ENCODE peak calls at places on chromosome 12, in six cellular contexts. One of them, this sample, is unnamed.

GRCh38 chr12:66403746-66404145 is 101.5 kb downstream of the HELB start:
- DNase-seq in endothelial cell of umbilical vein: no peak
- DNase-seq in body of pancreas: peak; percentile 6
- DNase-seq in breast epithelium: peak; percentile 54
- DNase-seq in A549: no peak
- DNase-seq in ovary: no peak
- DNase-seq in this sample: no peak

GRCh38 chr12:65643595-65644386 is 180.5 kb upstream of the HMGA2 start:
- DNase-seq in endothelial cell of umbilical vein: no peak
- DNase-seq in body of pancreas: no peak
- DNase-seq in breast epithelium: no peak
- DNase-seq in A549: no peak
- DNase-seq in ovary: no peak
- DNase-seq in this sample: no peak

GRCh38 chr12:131620946-131621681 is 89.8 kb upstream of the SFSWAP start:
- DNase-seq in endothelial cell of umbilical vein: no peak
- DNase-seq in body of pancreas: no peak
- DNase-seq in breast epithelium: no peak
- DNase-seq in A549: no peak
- DNase-seq in ovary: no peak
- DNase-seq in this sample: no peak

GRCh38 chr12:94874986-94875312 is 128.5 kb downstream of the NDUFA12 start:
- DNase-seq in endothelial cell of umbilical vein: no peak
- DNase-seq in body of pancreas: no peak
- DNase-seq in breast epithelium: no peak
- DNase-seq in A549: no peak
- DNase-seq in ovary: no peak
- DNase-seq in this sample: no peak

GRCh38 chr12:64781374-64782029 is 22.3 kb upstream of the GNS start:
- DNase-seq in endothelial cell of umbilical vein: peak; percentile 36
- DNase-seq in body of pancreas: peak; percentile 69
- DNase-seq in breast epithelium: no peak
- DNase-seq in A549: no peak
- DNase-seq in ovary: no peak
- DNase-seq in this sample: no peak

GRCh38 chr12:54650884-54651283 is 2.7 kb upstream of the DCD start:
- DNase-seq in endothelial cell of umbilical vein: no peak
- DNase-seq in body of pancreas: no peak
- DNase-seq in breast epithelium: no peak
- DNase-seq in A549: no peak
- DNase-seq in ovary: no peak
- DNase-seq in this sample: no peak

GRCh38 chr12:13982010-13982409 is 608 bp upstream of the GRIN2B start:
- DNase-seq in endothelial cell of umbilical vein: no peak
- DNase-seq in body of pancreas: no peak
- DNase-seq in breast epithelium: no peak
- DNase-seq in A549: peak; percentile 55
- DNase-seq in ovary: no peak
- DNase-seq in this sample: no peak

GRCh38 chr12:44477331-44477980 is 398.7 kb downstream of the NELL2 start:
- DNase-seq in endothelial cell of umbilical vein: no peak
- DNase-seq in body of pancreas: no peak
- DNase-seq in breast epithelium: no peak
- DNase-seq in A549: no peak
- DNase-seq in ovary: no peak
- DNase-seq in this sample: no peak

GRCh38 chr12:38711055-38711454 is 194.3 kb downstream of the CPNE8 start:
- DNase-seq in endothelial cell of umbilical vein: no peak
- DNase-seq in body of pancreas: no peak
- DNase-seq in breast epithelium: no peak
- DNase-seq in A549: no peak
- DNase-seq in ovary: no peak
- DNase-seq in this sample: no peak

GRCh38 chr12:65858831-65859230 is 34.5 kb downstream of the HMGA2 start:
- DNase-seq in endothelial cell of umbilical vein: peak; percentile 71
- DNase-seq in body of pancreas: no peak
- DNase-seq in breast epithelium: no peak
- DNase-seq in A549: no peak
- DNase-seq in ovary: no peak
- DNase-seq in this sample: no peak

GRCh38 chr12:115943630-115944391 is 333.7 kb downstream of the MED13L start:
- DNase-seq in endothelial cell of umbilical vein: no peak
- DNase-seq in body of pancreas: peak; percentile 36
- DNase-seq in breast epithelium: no peak
- DNase-seq in A549: no peak
- DNase-seq in ovary: no peak
- DNase-seq in this sample: peak; percentile 89

DNA sequence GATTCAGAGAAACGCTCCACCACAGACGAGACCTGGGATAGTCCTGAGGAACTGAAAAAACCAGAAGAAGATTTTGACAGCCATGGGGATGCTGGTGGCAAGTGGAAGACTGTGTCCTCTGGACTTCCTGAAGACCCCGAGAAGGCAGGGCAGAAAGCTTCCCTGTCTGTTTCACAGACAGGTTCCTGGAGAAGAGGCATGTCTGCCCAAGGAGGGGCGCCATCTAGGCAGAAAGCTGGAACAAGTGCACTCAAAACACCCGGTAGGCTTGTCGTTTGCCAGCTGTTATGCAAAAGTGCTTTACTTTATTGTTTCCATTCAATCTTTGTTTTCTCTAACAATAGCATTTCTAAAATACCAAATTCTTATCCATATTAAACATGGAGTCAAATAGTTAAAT is 287.3 kb downstream of the NAV3 start:
- DNase-seq in endothelial cell of umbilical vein: no peak
- DNase-seq in body of pancreas: no peak
- DNase-seq in breast epithelium: no peak
- DNase-seq in A549: no peak
- DNase-seq in ovary: no peak
- DNase-seq in this sample: no peak
- TF ChIP-seq CTCF in endothelial cell of umbilical vein: no peak
- TF ChIP-seq CTCF in body of pancreas: no peak
- TF ChIP-seq CTCF in breast epithelium: no peak
- TF ChIP-seq CTCF in A549: no peak
- TF ChIP-seq CTCF in ovary: no peak
- TF ChIP-seq CTCF in this sample: no peak

GRCh38 chr12:6957151-6957701 is 6.1 kb downstream of the PTPN6 start:
- DNase-seq in endothelial cell of umbilical vein: no peak
- DNase-seq in body of pancreas: no peak
- DNase-seq in breast epithelium: no peak
- DNase-seq in A549: no peak
- DNase-seq in ovary: no peak
- DNase-seq in this sample: no peak
- TF ChIP-seq POLR2A in endothelial cell of umbilical vein: no peak
- TF ChIP-seq POLR2A in body of pancreas: no peak
- TF ChIP-seq POLR2A in breast epithelium: no peak
- TF ChIP-seq POLR2A in A549: no peak
- TF ChIP-seq POLR2A in ovary: no peak
- TF ChIP-seq POLR2A in this sample: no peak

DNA sequence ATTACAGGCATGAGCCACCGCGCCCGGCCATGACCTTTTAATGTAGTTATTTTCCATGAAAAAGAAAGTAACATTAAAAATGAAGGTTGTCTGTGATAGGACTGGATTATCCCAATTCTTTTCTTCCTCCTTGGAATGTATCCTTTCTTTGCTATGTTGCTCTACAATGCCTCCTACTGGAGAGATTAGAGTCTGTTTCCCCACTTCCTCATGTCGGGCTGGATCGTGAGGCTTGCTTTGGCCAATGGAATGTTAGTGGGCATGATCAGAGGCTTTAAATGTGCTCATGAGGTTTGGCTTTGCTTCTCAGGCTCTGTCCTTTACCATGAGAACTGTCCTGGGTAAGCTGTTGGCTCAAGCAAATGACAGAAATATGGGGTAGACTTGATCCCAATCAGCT is 34.7 kb upstream of the SOCS2 start:
- DNase-seq in endothelial cell of umbilical vein: no peak
- DNase-seq in body of pancreas: no peak
- DNase-seq in breast epithelium: no peak
- DNase-seq in A549: no peak
- DNase-seq in ovary: no peak
- DNase-seq in this sample: no peak
- TF ChIP-seq CTCF in endothelial cell of umbilical vein: no peak
- TF ChIP-seq CTCF in body of pancreas: no peak
- TF ChIP-seq CTCF in breast epithelium: no peak
- TF ChIP-seq CTCF in A549: no peak
- TF ChIP-seq CTCF in ovary: no peak
- TF ChIP-seq CTCF in this sample: no peak

GRCh38 chr12:47775100-47775911 is 2.3 kb downstream of the SLC48A1 start:
- DNase-seq in endothelial cell of umbilical vein: no peak
- DNase-seq in body of pancreas: no peak
- DNase-seq in breast epithelium: no peak
- DNase-seq in A549: no peak
- DNase-seq in ovary: peak; percentile 30
- DNase-seq in this sample: no peak
- TF ChIP-seq POLR2A in endothelial cell of umbilical vein: no peak
- TF ChIP-seq POLR2A in body of pancreas: no peak
- TF ChIP-seq POLR2A in breast epithelium: no peak
- TF ChIP-seq POLR2A in A549: no peak
- TF ChIP-seq POLR2A in ovary: no peak
- TF ChIP-seq POLR2A in this sample: no peak

GRCh38 chr12:116962197-116962596 is 51.4 kb downstream of the FBXW8 start:
- DNase-seq in endothelial cell of umbilical vein: no peak
- DNase-seq in body of pancreas: no peak
- DNase-seq in breast epithelium: no peak
- DNase-seq in A549: no peak
- DNase-seq in ovary: no peak
- DNase-seq in this sample: no peak

GRCh38 chr12:116962783-116963356 is 52.1 kb downstream of the FBXW8 start:
- DNase-seq in endothelial cell of umbilical vein: no peak
- DNase-seq in body of pancreas: no peak
- DNase-seq in breast epithelium: no peak
- DNase-seq in A549: no peak
- DNase-seq in ovary: no peak
- DNase-seq in this sample: no peak

GRCh38 chr12:116958402-116959197 is 47.9 kb downstream of the FBXW8 start:
- DNase-seq in endothelial cell of umbilical vein: no peak
- DNase-seq in body of pancreas: no peak
- DNase-seq in breast epithelium: no peak
- DNase-seq in A549: no peak
- DNase-seq in ovary: no peak
- DNase-seq in this sample: no peak

GRCh38 chr12:116959198-116959460 is 48.4 kb downstream of the FBXW8 start:
- DNase-seq in endothelial cell of umbilical vein: no peak
- DNase-seq in body of pancreas: no peak
- DNase-seq in breast epithelium: no peak
- DNase-seq in A549: no peak
- DNase-seq in ovary: no peak
- DNase-seq in this sample: no peak

GRCh38 chr12:116959845-116960514 is 49.2 kb downstream of the FBXW8 start:
- DNase-seq in endothelial cell of umbilical vein: no peak
- DNase-seq in body of pancreas: no peak
- DNase-seq in breast epithelium: no peak
- DNase-seq in A549: no peak
- DNase-seq in ovary: no peak
- DNase-seq in this sample: no peak
- TF ChIP-seq CTCF in endothelial cell of umbilical vein: no peak
- TF ChIP-seq CTCF in body of pancreas: no peak
- TF ChIP-seq CTCF in breast epithelium: no peak
- TF ChIP-seq CTCF in A549: no peak
- TF ChIP-seq CTCF in ovary: no peak
- TF ChIP-seq CTCF in this sample: no peak

DNA sequence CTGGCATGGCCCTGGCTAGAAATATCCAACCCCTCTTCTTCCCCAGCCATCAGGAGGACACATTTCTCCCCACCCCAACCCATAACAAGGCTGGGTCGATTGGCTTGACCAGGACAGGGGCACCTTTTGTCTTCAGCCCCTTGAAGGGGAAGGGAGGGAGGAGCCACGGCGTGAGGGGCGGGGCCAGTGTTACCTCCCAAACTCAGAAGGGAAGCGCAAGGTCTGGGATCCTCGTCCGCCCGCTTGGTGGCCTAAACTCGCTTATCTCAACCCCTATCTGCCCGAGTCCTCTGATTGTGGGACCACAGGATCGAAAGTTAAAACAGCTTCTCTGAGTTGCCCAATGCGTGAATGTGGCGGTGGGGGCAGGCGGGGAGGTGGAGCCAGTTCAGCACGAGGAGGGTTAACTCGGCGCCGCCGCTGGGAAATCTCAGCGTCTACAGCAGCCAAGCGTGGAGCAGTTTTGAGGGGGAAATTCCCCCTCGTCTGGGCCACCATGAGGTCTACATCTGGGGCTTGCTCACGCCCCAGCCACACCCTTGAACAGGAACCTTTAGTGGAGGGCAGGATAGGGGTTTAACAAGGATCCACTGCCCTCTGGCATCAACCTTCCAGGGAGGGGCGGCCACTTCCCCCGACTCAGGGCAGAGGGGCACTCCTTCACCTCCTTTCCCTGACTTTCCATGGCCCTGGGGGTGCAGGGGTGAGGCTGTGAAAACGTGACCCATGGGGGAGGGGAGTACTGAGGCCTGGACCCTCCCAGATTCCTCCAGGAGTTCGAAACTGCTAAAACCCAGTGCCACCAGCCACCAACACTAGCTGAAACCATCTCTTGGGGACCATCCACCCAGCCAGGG is 745 bp downstream of the STAT6 start:
- DNase-seq in endothelial cell of umbilical vein: peak; percentile 59
- DNase-seq in body of pancreas: peak; percentile 59
- DNase-seq in breast epithelium: no peak
- DNase-seq in A549: peak; percentile 64
- DNase-seq in ovary: peak; percentile 80
- DNase-seq in this sample: peak; percentile 79
- TF ChIP-seq POLR2A in endothelial cell of umbilical vein: no peak
- TF ChIP-seq POLR2A in body of pancreas: no peak
- TF ChIP-seq POLR2A in breast epithelium: no peak
- TF ChIP-seq POLR2A in A549: peak; percentile 26
- TF ChIP-seq POLR2A in ovary: peak; percentile 47
- TF ChIP-seq POLR2A in this sample: no peak